ENCODE peak calls at places on chromosome 21, in seven cellular contexts. Z is GM12865, E is sciatic nerve, W is psoas muscle, L is progenitor cell of endocrine pancreas, F is WTC11, A is iPS-NIHi11. S is an unnamed sample.

GRCh38 chr21:37032877-37033471 is 26.5 kb downstream of the RIPPLY3 start:
- DNase-seq in Z (no peak), E (no peak), W (no peak), L (no peak), F (no peak), A (no peak), S (no peak)

GRCh38 chr21:28761709-28762356 is 230.8 kb downstream of the LTN1 start:
- DNase-seq in Z (no peak), E (no peak), W (no peak), L (no peak), F (no peak), A (no peak), S (no peak)

GRCh38 chr21:45430521-45431501 is 25.8 kb downstream of the COL18A1 start:
- DNase-seq in Z (no peak), E (no peak), W (no peak), L (peak), F (peak), A (peak), S (no peak)

GRCh38 chr21:36347278-36347961 is 27.4 kb downstream of the MORC3 start:
- DNase-seq in Z (no peak), E (no peak), W (no peak), L (no peak), F (no peak), A (no peak), S (no peak)

GRCh38 chr21:39183272-39184049 is at the start of gene PSMG1:
- DNase-seq in Z (peak), E (peak), W (peak), L (peak), F (peak), A (peak), S (peak)

GRCh38 chr21:14543983-14544382 is 2.1 kb downstream of the SAMSN1 start:
- DNase-seq in Z (no peak), E (no peak), W (no peak), L (no peak), F (no peak), A (no peak), S (no peak)

GRCh38 chr21:43279578-43279894 is 110.7 kb downstream of the CRYAA start:
- DNase-seq in Z (no peak), E (no peak), W (peak), L (no peak), F (no peak), A (no peak), S (no peak)

GRCh38 chr21:16891821-16892220 is 621.0 kb upstream of the CXADR start:
- DNase-seq in Z (no peak), E (no peak), W (no peak), L (no peak), F (no peak), A (peak), S (no peak)

GRCh38 chr21:15159382-15160020 is 94.7 kb upstream of the NRIP1 start:
- DNase-seq in Z (peak), E (no peak), W (no peak), L (no peak), F (no peak), A (no peak), S (no peak)

GRCh38 chr21:23874271-23874670 is 1733.0 kb downstream of the MRPL39 start:
- DNase-seq in Z (no peak), E (no peak), W (no peak), L (no peak), F (no peak), A (no peak), S (no peak)

GRCh38 chr21:42308161-42308913 is 6.9 kb downstream of the TFF3 start:
- DNase-seq in Z (no peak), E (no peak), W (no peak), L (no peak), F (no peak), A (no peak), S (no peak)

GRCh38 chr21:42756580-42757250 is 103.3 kb downstream of the PDE9A start:
- DNase-seq in Z (no peak), E (no peak), W (no peak), L (no peak), F (no peak), A (no peak), S (no peak)

GRCh38 chr21:36320421-36321324 is 676 bp downstream of the MORC3 start:
- DNase-seq in Z (peak), E (peak), W (peak), L (peak), F (peak), A (peak), S (peak)

GRCh38 chr21:38438476-38438893 is 59.8 kb downstream of the ERG start:
- DNase-seq in Z (no peak), E (peak), W (peak), L (no peak), F (no peak), A (peak), S (no peak)

GRCh38 chr21:46051379-46051770 is 46.5 kb upstream of the COL6A2 start:
- DNase-seq in Z (no peak), E (peak), W (no peak), L (no peak), F (no peak), A (no peak), S (no peak)

GRCh38 chr21:36730291-36731281 is 31.7 kb downstream of the SIM2 start:
- DNase-seq in Z (no peak), E (no peak), W (no peak), L (no peak), F (no peak), A (no peak), S (no peak)

GRCh38 chr21:39669485-39669884 is 56.7 kb downstream of the B3GALT5 start:
- DNase-seq in Z (no peak), E (no peak), W (no peak), L (no peak), F (no peak), A (no peak), S (no peak)

GRCh38 chr21:34157456-34158025 is 84.2 kb downstream of the MRPS6 start:
- DNase-seq in Z (no peak), E (no peak), W (no peak), L (no peak), F (no peak), A (no peak), S (peak)

GRCh38 chr21:14989359-14989758 is 75.4 kb downstream of the NRIP1 start:
- DNase-seq in Z (no peak), E (no peak), W (no peak), L (no peak), F (no peak), A (no peak), S (peak)

GRCh38 chr21:45460011-45460565 is 55.1 kb downstream of the COL18A1 start:
- DNase-seq in Z (no peak), E (no peak), W (peak), L (no peak), F (no peak), A (no peak), S (no peak)

GRCh38 chr21:28537371-28538079 is 455.2 kb downstream of the LTN1 start:
- DNase-seq in Z (no peak), E (no peak), W (no peak), L (no peak), F (no peak), A (no peak), S (no peak)

GRCh38 chr21:33047231-33047630 is 21.5 kb downstream of the OLIG2 start:
- DNase-seq in Z (no peak), E (no peak), W (no peak), L (no peak), F (no peak), A (no peak), S (peak)

GRCh38 chr21:42484966-42485365 is 11.1 kb downstream of the RSPH1 start:
- DNase-seq in Z (no peak), E (no peak), W (no peak), L (no peak), F (no peak), A (no peak), S (no peak)

GRCh38 chr21:46078322-46078981 is 19.5 kb upstream of the COL6A2 start:
- DNase-seq in Z (no peak), E (no peak), W (no peak), L (peak), F (no peak), A (no peak), S (no peak)

GRCh38 chr21:45318146-45318555 is 30.5 kb upstream of the POFUT2 start:
- DNase-seq in Z (no peak), E (peak), W (peak), L (no peak), F (no peak), A (no peak), S (no peak)

GRCh38 chr21:33020558-33021100 is 5.1 kb upstream of the OLIG2 start:
- DNase-seq in Z (no peak), E (no peak), W (no peak), L (no peak), F (no peak), A (no peak), S (no peak)

GRCh38 chr21:32918467-32919140 is 107.1 kb upstream of the OLIG2 start:
- DNase-seq in Z (no peak), E (no peak), W (no peak), L (no peak), F (no peak), A (no peak), S (peak)

GRCh38 chr21:45357436-45358260 is 47.3 kb upstream of the COL18A1 start:
- DNase-seq in Z (no peak), E (no peak), W (peak), L (no peak), F (no peak), A (no peak), S (no peak)

GRCh38 chr21:34205811-34206635 is 132.6 kb downstream of the MRPS6 start:
- DNase-seq in Z (peak), E (no peak), W (no peak), L (no peak), F (no peak), A (no peak), S (peak)

GRCh38 chr21:40631201-40631600 is 215.8 kb downstream of the DSCAM start:
- DNase-seq in Z (no peak), E (no peak), W (no peak), L (no peak), F (no peak), A (no peak), S (no peak)

GRCh38 chr21:16454371-16454770 is 724.6 kb downstream of the USP25 start:
- DNase-seq in Z (no peak), E (no peak), W (no peak), L (no peak), F (no peak), A (no peak), S (no peak)

GRCh38 chr21:36428789-36429671 is 43.8 kb downstream of the CHAF1B start:
- DNase-seq in Z (no peak), E (peak), W (no peak), L (no peak), F (no peak), A (no peak), S (peak)

GRCh38 chr21:32382108-32382601 is 10.7 kb downstream of the URB1 start:
- DNase-seq in Z (no peak), E (no peak), W (no peak), L (no peak), F (no peak), A (no peak), S (no peak)

S was measured in NCI-H524.